ENCODE peak calls at places on chromosomes 4 and X, in eight cellular contexts. C is thoracic aorta, W is ovary, X is transverse colon, I is A549, Y is brain microvascular endothelial cell, M is fibroblast of lung, D is upper lobe of left lung. U is an unnamed sample.
A peak's percentile ranks its signal among the peaks of the same experiment; 100 is the strongest.

GRCh38 chrX:48945517-48946348 is 11.7 kb downstream of the OTUD5 start:
- DNase-seq in C (no peak), W (peak; percentile 50), X (peak; percentile 64), I (peak; percentile 62), Y (peak; percentile 37), M (peak; percentile 50), D (peak; percentile 59), U (peak; percentile 4)

GRCh38 chr4:142567199-142567598 is 278.9 kb downstream of the INPP4B start:
- DNase-seq in C (no peak), W (no peak), X (peak; percentile 35), I (peak; percentile 4), Y (no peak), M (no peak), D (no peak), U (no peak)

GRCh38 chr4:158801066-158801465 is 32.2 kb downstream of the FNIP2 start:
- DNase-seq in C (no peak), W (no peak), X (peak; percentile 36), I (no peak), Y (no peak), M (no peak), D (no peak), U (no peak)

GRCh38 chr4:98793658-98794057 is 135.2 kb upstream of the TSPAN5 start:
- DNase-seq in C (no peak), W (no peak), X (no peak), I (no peak), Y (no peak), M (no peak), D (no peak), U (no peak)

GRCh38 chr4:140071806-140072205 is 82.2 kb downstream of the MAML3 start:
- DNase-seq in C (no peak), W (no peak), X (peak; percentile 33), I (no peak), Y (peak; percentile 99), M (peak; percentile 71), D (no peak), U (no peak)

GRCh38 chr4:39502034-39502658 is 25.1 kb downstream of the UGDH start:
- DNase-seq in C (no peak), W (no peak), X (no peak), I (no peak), Y (peak; percentile 65), M (peak; percentile 70), D (no peak), U (peak; percentile 11)

GRCh38 chr4:174457468-174457867 is 64.8 kb downstream of the HPGD start:
- DNase-seq in C (no peak), W (no peak), X (no peak), I (no peak), Y (no peak), M (peak; percentile 69), D (no peak), U (no peak)

GRCh38 chr4:76584235-76585152 is 149.5 kb downstream of the SHROOM3 start:
- DNase-seq in C (no peak), W (no peak), X (no peak), I (no peak), Y (no peak), M (no peak), D (peak; percentile 48), U (no peak)

GRCh38 chr4:181245326-181245725 is 997.9 kb upstream of the TENM3 start:
- DNase-seq in C (no peak), W (no peak), X (no peak), I (no peak), Y (no peak), M (no peak), D (no peak), U (no peak)

GRCh38 chr4:3836802-3837601 is 70.8 kb downstream of the ADRA2C start:
- DNase-seq in C (no peak), W (no peak), X (no peak), I (no peak), Y (no peak), M (no peak), D (no peak), U (no peak)

GRCh38 chrX:43876680-43877079 is 5.6 kb downstream of the MAOB start:
- DNase-seq in C (no peak), W (no peak), X (no peak), I (no peak), Y (no peak), M (no peak), D (no peak), U (no peak)

GRCh38 chr4:142091691-142092182 is 455.4 kb downstream of the IL15 start:
- DNase-seq in C (peak; percentile 5), W (no peak), X (no peak), I (peak; percentile 10), Y (peak; percentile 97), M (peak; percentile 98), D (no peak), U (peak; percentile 74)

GRCh38 chr4:33453916-33454315 is 2733.7 kb downstream of the PCDH7 start:
- DNase-seq in C (no peak), W (no peak), X (no peak), I (no peak), Y (no peak), M (no peak), D (no peak), U (no peak)

GRCh38 chr4:101950258-101950979 is 159.9 kb downstream of the BANK1 start:
- DNase-seq in C (no peak), W (no peak), X (no peak), I (no peak), Y (no peak), M (no peak), D (no peak), U (no peak)

GRCh38 chrX:150573702-150574101 is 5.3 kb downstream of the MTM1 start:
- DNase-seq in C (no peak), W (no peak), X (peak; percentile 40), I (no peak), Y (no peak), M (no peak), D (no peak), U (no peak)

GRCh38 chr4:163448541-163449203 is 24.9 kb downstream of the TKTL2 start:
- DNase-seq in C (no peak), W (no peak), X (no peak), I (no peak), Y (peak; percentile 29), M (peak; percentile 14), D (no peak), U (no peak)

GRCh38 chrX:54494166-54494969 is 1.7 kb downstream of the FGD1 start:
- DNase-seq in C (no peak), W (no peak), X (no peak), I (no peak), Y (no peak), M (peak; percentile 26), D (no peak), U (no peak)

GRCh38 chrX:149569770-149570169 is 17.5 kb downstream of the MAGEA9B start:
- DNase-seq in C (no peak), W (no peak), X (no peak), I (no peak), Y (no peak), M (no peak), D (no peak), U (no peak)

GRCh38 chr4:148954011-148954749 is 512.0 kb upstream of the NR3C2 start:
- DNase-seq in C (no peak), W (no peak), X (peak; percentile 18), I (no peak), Y (no peak), M (no peak), D (no peak), U (no peak)

GRCh38 chr4:146245899-146246298 is 31.6 kb downstream of the REELD1 start:
- DNase-seq in C (no peak), W (no peak), X (no peak), I (no peak), Y (no peak), M (peak; percentile 39), D (no peak), U (no peak)

GRCh38 chrX:9907645-9908387 is 59.3 kb upstream of the CLDN34 start:
- DNase-seq in C (no peak), W (no peak), X (no peak), I (no peak), Y (peak; percentile 77), M (peak; percentile 87), D (no peak), U (peak; percentile 74)

GRCh38 chrX:103864149-103864548 is 32.1 kb upstream of the RAB9B start:
- DNase-seq in C (no peak), W (no peak), X (no peak), I (no peak), Y (no peak), M (no peak), D (no peak), U (no peak)
- H3K27ac ChIP-seq in C (no peak overlapping the region), W (no peak overlapping the region), X (no peak overlapping the region), I (no peak overlapping the region), Y (no peak overlapping the region), M (no peak overlapping the region), D (no peak overlapping the region), U (no peak overlapping the region)

GRCh38 chr4:112817933-112818921 is 181.3 kb downstream of the LARP7 start:
- DNase-seq in C (peak; percentile 42), W (peak; percentile 62), X (peak; percentile 27), I (peak; percentile 75), Y (peak; percentile 96), M (peak; percentile 93), D (peak; percentile 39), U (peak; percentile 56)
- H3K27ac ChIP-seq in C (peak overlapping the region; percentile 30), W (no peak overlapping the region), X (peak overlapping the region; percentile 15), I (peak overlapping the region; percentile 70), Y (peak overlapping the region; percentile 79), M (no peak overlapping the region), D (no peak overlapping the region), U (peak overlapping the region; percentile 57)

DNA sequence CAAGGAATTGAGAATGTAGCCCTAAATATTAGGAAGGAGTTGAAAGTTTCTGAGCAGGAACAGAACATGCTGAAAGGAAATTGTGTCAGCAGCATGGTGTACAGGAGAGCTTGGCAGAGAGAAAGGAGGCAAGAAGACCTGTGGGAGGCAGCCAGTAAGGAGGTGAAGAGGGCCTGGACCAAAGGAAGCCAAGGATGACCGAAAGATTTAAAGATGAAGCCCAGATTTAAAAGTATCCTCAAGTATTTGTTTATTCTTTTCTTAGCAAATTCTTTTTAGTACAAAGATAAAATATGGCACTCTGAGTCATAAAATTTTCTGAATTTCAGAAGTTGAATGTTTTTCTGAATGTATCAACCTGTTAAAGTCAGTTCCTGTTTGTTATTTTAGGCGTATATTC is 3.5 kb downstream of the PKD2 start:
- DNase-seq in C (no peak), W (no peak), X (no peak), I (no peak), Y (no peak), M (peak; percentile 20), D (no peak), U (no peak)
- H3K27ac ChIP-seq in C (peak overlapping the region; percentile 98), W (no peak overlapping the region), X (peak overlapping the region; percentile 24), I (no peak overlapping the region), Y (no peak overlapping the region), M (peak overlapping the region; percentile 56), D (no peak overlapping the region), U (peak overlapping the region; percentile 33)

GRCh38 chr4:119005888-119006287 is 117.2 kb downstream of the SYNPO2 start:
- DNase-seq in C (no peak), W (no peak), X (no peak), I (no peak), Y (no peak), M (no peak), D (no peak), U (no peak)
- H3K27ac ChIP-seq in C (peak overlapping the region; percentile 31), W (no peak overlapping the region), X (peak overlapping the region; percentile 71), I (no peak overlapping the region), Y (no peak overlapping the region), M (no peak overlapping the region), D (no peak overlapping the region), U (no peak overlapping the region)

GRCh38 chrX:154356596-154356995 is 17.8 kb downstream of the FLNA start:
- DNase-seq in C (no peak), W (no peak), X (no peak), I (no peak), Y (no peak), M (no peak), D (no peak), U (no peak)
- H3K27ac ChIP-seq in C (no peak overlapping the region), W (no peak overlapping the region), X (peak overlapping the region; percentile 58), I (no peak overlapping the region), Y (no peak overlapping the region), M (no peak overlapping the region), D (peak overlapping the region; percentile 81), U (no peak overlapping the region)